ENCODE peak calls at places on chromosomes 11 and 22, in six cellular contexts. One of them, this sample, is unnamed.
A peak's percentile ranks its signal among the peaks of the same experiment; 100 is the strongest.

GRCh38 chr11:77884186-77884828 is 63.4 kb downstream of the AAMDC start:
- DNase-seq in DMS 273 treated with DMSO at 0.1 percent for 48 hours: no peak
- DNase-seq in GM12865: no peak
- DNase-seq in head of caudate nucleus: no peak
- DNase-seq in T-cell: no peak
- DNase-seq in GM18507: no peak
- DNase-seq in this sample: no peak

GRCh38 chr11:104650234-104650633 is 248.0 kb downstream of the CASP12 start:
- DNase-seq in DMS 273 treated with DMSO at 0.1 percent for 48 hours: no peak
- DNase-seq in GM12865: peak; percentile 2
- DNase-seq in head of caudate nucleus: no peak
- DNase-seq in T-cell: no peak
- DNase-seq in GM18507: no peak
- DNase-seq in this sample: no peak

GRCh38 chr22:25139062-25139461 is 60.6 kb upstream of the CRYBB3 start:
- DNase-seq in DMS 273 treated with DMSO at 0.1 percent for 48 hours: no peak
- DNase-seq in GM12865: no peak
- DNase-seq in head of caudate nucleus: no peak
- DNase-seq in T-cell: no peak
- DNase-seq in GM18507: no peak
- DNase-seq in this sample: no peak

GRCh38 chr11:119907934-119908760 is 179.1 kb upstream of the NECTIN1 start:
- DNase-seq in DMS 273 treated with DMSO at 0.1 percent for 48 hours: peak; percentile 12
- DNase-seq in GM12865: no peak
- DNase-seq in head of caudate nucleus: no peak
- DNase-seq in T-cell: no peak
- DNase-seq in GM18507: no peak
- DNase-seq in this sample: peak; percentile 69

GRCh38 chr11:13635290-13635689 is 33.2 kb upstream of the FAR1 start:
- DNase-seq in DMS 273 treated with DMSO at 0.1 percent for 48 hours: no peak
- DNase-seq in GM12865: no peak
- DNase-seq in head of caudate nucleus: no peak
- DNase-seq in T-cell: no peak
- DNase-seq in GM18507: no peak
- DNase-seq in this sample: no peak

GRCh38 chr22:29166180-29166579 is 39.5 kb upstream of the EMID1 start:
- DNase-seq in DMS 273 treated with DMSO at 0.1 percent for 48 hours: no peak
- DNase-seq in GM12865: peak; percentile 46
- DNase-seq in head of caudate nucleus: peak; percentile 13
- DNase-seq in T-cell: no peak
- DNase-seq in GM18507: no peak
- DNase-seq in this sample: no peak

GRCh38 chr11:70526116-70527045 is 128.1 kb downstream of the CTTN start:
- DNase-seq in DMS 273 treated with DMSO at 0.1 percent for 48 hours: no peak
- DNase-seq in GM12865: no peak
- DNase-seq in head of caudate nucleus: no peak
- DNase-seq in T-cell: no peak
- DNase-seq in GM18507: no peak
- DNase-seq in this sample: no peak

GRCh38 chr22:40628354-40629042 is 8.0 kb downstream of the MRTFA start:
- DNase-seq in DMS 273 treated with DMSO at 0.1 percent for 48 hours: no peak
- DNase-seq in GM12865: peak; percentile 44
- DNase-seq in head of caudate nucleus: no peak
- DNase-seq in T-cell: no peak
- DNase-seq in GM18507: no peak
- DNase-seq in this sample: no peak

GRCh38 chr22:31082606-31083376 is 1.7 kb downstream of the SMTN start:
- DNase-seq in DMS 273 treated with DMSO at 0.1 percent for 48 hours: no peak
- DNase-seq in GM12865: peak; percentile 41
- DNase-seq in head of caudate nucleus: no peak
- DNase-seq in T-cell: peak; percentile 52
- DNase-seq in GM18507: no peak
- DNase-seq in this sample: no peak

GRCh38 chr11:70556884-70557741 is 158.8 kb downstream of the CTTN start:
- DNase-seq in DMS 273 treated with DMSO at 0.1 percent for 48 hours: no peak
- DNase-seq in GM12865: peak; percentile 12
- DNase-seq in head of caudate nucleus: no peak
- DNase-seq in T-cell: no peak
- DNase-seq in GM18507: no peak
- DNase-seq in this sample: no peak

GRCh38 chr22:47605886-47606285 is 843.4 kb downstream of the TBC1D22A start:
- DNase-seq in DMS 273 treated with DMSO at 0.1 percent for 48 hours: no peak
- DNase-seq in GM12865: no peak
- DNase-seq in head of caudate nucleus: no peak
- DNase-seq in T-cell: no peak
- DNase-seq in GM18507: no peak
- DNase-seq in this sample: no peak

GRCh38 chr11:32705309-32706033 is 89.0 kb downstream of the CCDC73 start:
- DNase-seq in DMS 273 treated with DMSO at 0.1 percent for 48 hours: no peak
- DNase-seq in GM12865: no peak
- DNase-seq in head of caudate nucleus: no peak
- DNase-seq in T-cell: no peak
- DNase-seq in GM18507: no peak
- DNase-seq in this sample: no peak

GRCh38 chr22:44394246-44395115 is 81.7 kb upstream of the SHISAL1 start:
- DNase-seq in DMS 273 treated with DMSO at 0.1 percent for 48 hours: no peak
- DNase-seq in GM12865: no peak
- DNase-seq in head of caudate nucleus: peak; percentile 5
- DNase-seq in T-cell: no peak
- DNase-seq in GM18507: no peak
- DNase-seq in this sample: no peak

GRCh38 chr11:1946812-1947480 is at the start of gene MRPL23:
- DNase-seq in DMS 273 treated with DMSO at 0.1 percent for 48 hours: no peak
- DNase-seq in GM12865: no peak
- DNase-seq in head of caudate nucleus: no peak
- DNase-seq in T-cell: no peak
- DNase-seq in GM18507: no peak
- DNase-seq in this sample: no peak

GRCh38 chr11:2558402-2558801 is 113.6 kb downstream of the KCNQ1 start:
- DNase-seq in DMS 273 treated with DMSO at 0.1 percent for 48 hours: no peak
- DNase-seq in GM12865: no peak
- DNase-seq in head of caudate nucleus: no peak
- DNase-seq in T-cell: no peak
- DNase-seq in GM18507: no peak
- DNase-seq in this sample: no peak

GRCh38 chr11:30984827-30985226 is 384.7 kb downstream of the DCDC1 start:
- DNase-seq in DMS 273 treated with DMSO at 0.1 percent for 48 hours: no peak
- DNase-seq in GM12865: no peak
- DNase-seq in head of caudate nucleus: no peak
- DNase-seq in T-cell: no peak
- DNase-seq in GM18507: no peak
- DNase-seq in this sample: no peak